ENCODE peak calls at places on chromosome X, in nine cellular contexts. O, A, X, V, U, B, J, E and P are unnamed samples.

GRCh38 chrX:115337735-115338134 is 48.2 kb downstream of the LUZP4 start:
- DNase-seq in U (no peak), B (no peak), J (peak; percentile 61), V (no peak), O (peak; percentile 90), E (no peak), A (no peak), X (no peak), P (no peak)

GRCh38 chrX:8730812-8731578 is 942 bp downstream of the ANOS1 start:
- DNase-seq in O (no peak), V (peak; percentile 22), J (no peak), B (no peak), E (no peak), X (no peak), U (no peak), A (peak; percentile 73), P (no peak)

GRCh38 chrX:1679238-1679637 is 64.4 kb downstream of the ASMT start:
- DNase-seq in E (no peak), U (no peak), J (no peak), B (no peak), A (no peak), V (no peak), X (no peak), O (no peak), P (no peak)

GRCh38 chrX:73126240-73126639 is 46.9 kb upstream of the PABPC1L2A start:
- DNase-seq in X (no peak), E (no peak), A (no peak), J (no peak), B (no peak), U (no peak), O (no peak), V (no peak), P (no peak)

GRCh38 chrX:14832151-14832550 is 40.7 kb downstream of the FANCB start:
- DNase-seq in B (no peak), O (peak; percentile 17), A (no peak), E (no peak), U (no peak), J (no peak), V (no peak), X (no peak), P (no peak)

GRCh38 chrX:16436348-16437188 is 213.4 kb upstream of the S100G start:
- DNase-seq in X (peak; percentile 38), B (peak; percentile 31), E (peak; percentile 32), V (peak; percentile 88), O (peak; percentile 74), A (no peak), U (peak; percentile 70), J (peak; percentile 46), P (peak; percentile 64)

GRCh38 chrX:115330498-115331138 is 41.1 kb downstream of the LUZP4 start:
- DNase-seq in J (peak; percentile 58), U (peak; percentile 75), O (peak; percentile 82), V (peak; percentile 57), E (peak; percentile 50), B (peak; percentile 60), A (no peak), X (no peak), P (peak; percentile 15)

GRCh38 chrX:703466-704210 is 73.0 kb downstream of the SHOX start:
- DNase-seq in U (no peak), J (no peak), B (no peak), X (no peak), A (no peak), V (no peak), E (no peak), O (no peak), P (no peak)

GRCh38 chrX:147602297-147602696 is 309.4 kb upstream of the FMR1 start:
- DNase-seq in U (peak; percentile 1), E (no peak), O (no peak), X (no peak), B (no peak), A (no peak), V (no peak), J (no peak), P (no peak)

GRCh38 chrX:144819406-144819805 is 427.9 kb upstream of the SPANXN1 start:
- DNase-seq in J (no peak), E (no peak), V (no peak), U (no peak), O (no peak), B (no peak), X (no peak), A (no peak), P (no peak)

GRCh38 chrX:30313322-30313721 is 4.1 kb upstream of the NR0B1 start:
- DNase-seq in V (no peak), U (no peak), E (no peak), J (no peak), B (no peak), O (no peak), A (no peak), X (no peak), P (no peak)

GRCh38 chrX:69323786-69324720 is 158.8 kb upstream of the PJA1 start:
- DNase-seq in U (no peak), J (no peak), O (no peak), X (no peak), B (peak; percentile 6), E (no peak), A (no peak), V (no peak), P (no peak)

GRCh38 chrX:28717864-28718263 is 130.6 kb downstream of the IL1RAPL1 start:
- DNase-seq in J (no peak), V (no peak), X (no peak), B (no peak), E (no peak), U (no peak), A (no peak), O (no peak), P (no peak)

GRCh38 chrX:128931071-128931470 is 592.2 kb downstream of the SMARCA1 start:
- DNase-seq in J (no peak), B (no peak), V (no peak), E (no peak), X (no peak), U (no peak), A (no peak), O (no peak), P (no peak)

GRCh38 chrX:44828008-44828605 is 15.7 kb upstream of the DUSP21 start:
- DNase-seq in A (no peak), B (no peak), J (no peak), V (no peak), X (no peak), U (peak; percentile 69), E (no peak), O (peak; percentile 60), P (no peak)

GRCh38 chrX:44227981-44228380 is 115.5 kb downstream of the EFHC2 start:
- DNase-seq in U (no peak), E (no peak), O (no peak), V (no peak), A (no peak), B (no peak), J (no peak), X (no peak), P (no peak)

GRCh38 chrX:45264865-45265264 is 64.2 kb upstream of the DIPK2B start:
- DNase-seq in O (peak; percentile 4), X (no peak), J (no peak), E (no peak), U (no peak), A (no peak), B (no peak), V (no peak), P (no peak)

GRCh38 chrX:122363112-122363511 is 821.0 kb upstream of the GRIA3 start:
- DNase-seq in O (no peak), E (no peak), U (no peak), J (no peak), B (no peak), A (no peak), V (no peak), X (no peak), P (no peak)

GRCh38 chrX:151713859-151714258 is 2.0 kb upstream of the FATE1 start:
- DNase-seq in V (peak; percentile 20), O (peak; percentile 18), X (no peak), A (no peak), J (no peak), U (peak; percentile 37), E (peak; percentile 13), B (peak; percentile 47), P (no peak)
- TF ChIP-seq CTCF in V (peak; percentile 52), O (peak; percentile 33), X (peak; percentile 42), A (peak; percentile 30), J (no peak), U (peak; percentile 52), E (peak; percentile 10), B (peak; percentile 34), P (peak; percentile 47)

GRCh38 chrX:46386511-46386910 is 158.7 kb downstream of the ZNF674 start:
- DNase-seq in U (no peak), J (no peak), B (no peak), E (no peak), X (no peak), O (no peak), V (no peak), A (no peak), P (no peak)
- TF ChIP-seq CTCF in U (peak; percentile 33), J (no peak), B (peak; percentile 12), E (no peak), X (no peak), O (peak; percentile 23), V (peak; percentile 46), A (peak; percentile 5), P (peak; percentile 18)

GRCh38 chrX:53246231-53246630 is 21.2 kb upstream of the KDM5C start:
- DNase-seq in V (no peak), B (no peak), U (no peak), X (no peak), E (no peak), A (no peak), J (no peak), O (no peak), P (no peak)

GRCh38 chrX:53242310-53242709 is 17.3 kb upstream of the KDM5C start:
- DNase-seq in X (no peak), U (no peak), A (no peak), O (no peak), E (no peak), B (no peak), V (no peak), J (no peak), P (no peak)

GRCh38 chrX:53247928-53248327 is 22.9 kb upstream of the KDM5C start:
- DNase-seq in B (no peak), U (no peak), O (no peak), J (no peak), V (no peak), X (no peak), A (no peak), E (no peak), P (no peak)

GRCh38 chrX:53241558-53241957 is 16.6 kb upstream of the KDM5C start:
- DNase-seq in B (no peak), A (no peak), V (no peak), X (no peak), O (no peak), E (no peak), J (no peak), U (no peak), P (no peak)

DNA sequence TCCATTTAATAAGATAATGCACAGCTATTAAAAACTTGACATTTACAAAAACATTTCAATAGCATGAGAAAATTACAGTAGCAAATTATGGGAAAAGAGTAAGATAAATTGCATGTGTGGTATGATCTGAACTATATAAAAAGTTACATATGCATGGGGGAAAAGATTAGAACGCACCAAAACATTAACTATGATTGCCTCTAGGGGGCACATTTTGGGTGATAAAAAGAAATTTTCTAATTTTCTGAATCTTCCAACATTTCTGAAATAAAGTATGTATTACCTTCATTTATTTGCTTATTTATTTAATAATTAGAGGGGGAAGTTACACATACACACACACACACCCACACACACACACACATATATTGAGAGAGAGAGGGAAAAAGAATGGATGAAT is 19.6 kb upstream of the KDM5C start:
- DNase-seq in J (no peak), X (no peak), O (no peak), V (no peak), U (no peak), A (no peak), E (no peak), B (no peak), P (no peak)
- TF ChIP-seq CTCF in J (no peak), X (peak; percentile 35), O (peak; percentile 38), V (peak; percentile 37), U (peak; percentile 28), A (no peak), E (no peak), B (no peak), P (peak; percentile 26)

GRCh38 chrX:125826080-125826479 is 340.0 kb downstream of the DCAF12L2 start:
- DNase-seq in V (no peak), O (no peak), J (no peak), X (no peak), E (no peak), B (no peak), A (no peak), U (no peak), P (no peak)
- TF ChIP-seq CTCF in V (peak; percentile 39), O (no peak), J (no peak), X (no peak), E (no peak), B (no peak), A (no peak), U (no peak), P (peak; percentile 45)